ENCODE peak calls at places on chromosomes 13 and 19, in eight cellular contexts. R, I, O, P, L, E, T and Z are unnamed samples.

GRCh38 chr19:3324405-3324856 is 42.0 kb upstream of the NFIC start:
- DNase-seq in R (peak), I (no peak), O (peak), P (peak), L (peak), E (no peak), T (peak), Z (peak)

GRCh38 chr13:33728271-33729037 is 89.5 kb upstream of the RFC3 start:
- DNase-seq in R (no peak), I (no peak), O (no peak), P (no peak), L (no peak), E (no peak), T (no peak), Z (no peak)

GRCh38 chr19:53308339-53308811 is 25.2 kb upstream of the ZNF845 start:
- DNase-seq in R (no peak), I (no peak), O (no peak), P (no peak), L (no peak), E (peak), T (no peak), Z (no peak)

GRCh38 chr19:45705115-45705514 is 12.6 kb downstream of the QPCTL start:
- DNase-seq in R (no peak), I (no peak), O (no peak), P (no peak), L (no peak), E (no peak), T (no peak), Z (no peak)

GRCh38 chr13:85503797-85504196 is 295.4 kb downstream of the SLITRK6 start:
- DNase-seq in R (no peak), I (peak), O (no peak), P (no peak), L (no peak), E (peak), T (no peak), Z (no peak)

GRCh38 chr19:4647676-4648644 is 8.6 kb downstream of the TNFAIP8L1 start:
- DNase-seq in R (no peak), I (no peak), O (no peak), P (no peak), L (no peak), E (no peak), T (no peak), Z (no peak)

GRCh38 chr13:31053098-31053497 is 108.6 kb downstream of the HSPH1 start:
- DNase-seq in R (no peak), I (peak), O (no peak), P (no peak), L (no peak), E (peak), T (no peak), Z (no peak)

GRCh38 chr19:45996933-45997332 is 1.7 kb downstream of the CCDC61 start:
- DNase-seq in R (no peak), I (no peak), O (no peak), P (no peak), L (no peak), E (no peak), T (no peak), Z (no peak)

GRCh38 chr19:6736169-6736916 is 1.0 kb downstream of the GPR108 start:
- DNase-seq in R (peak), I (peak), O (peak), P (no peak), L (peak), E (peak), T (peak), Z (peak)

GRCh38 chr19:16330368-16330801 is 5.8 kb downstream of the KLF2 start:
- DNase-seq in R (peak), I (peak), O (peak), P (peak), L (peak), E (peak), T (peak), Z (peak)

GRCh38 chr19:30074741-30075460 is 132.9 kb downstream of the URI1 start:
- DNase-seq in R (peak), I (no peak), O (no peak), P (no peak), L (no peak), E (no peak), T (no peak), Z (peak)

GRCh38 chr13:106714271-106714670 is 146.3 kb upstream of the ARGLU1 start:
- DNase-seq in R (no peak), I (no peak), O (no peak), P (no peak), L (no peak), E (no peak), T (no peak), Z (no peak)

GRCh38 chr13:52195052-52195837 is 35.8 kb upstream of the NEK3 start:
- DNase-seq in R (peak), I (peak), O (peak), P (peak), L (peak), E (peak), T (peak), Z (peak)

GRCh38 chr13:70630247-70630646 is 522.0 kb upstream of the KLHL1 start:
- DNase-seq in R (no peak), I (no peak), O (no peak), P (no peak), L (no peak), E (no peak), T (no peak), Z (no peak)

GRCh38 chr13:33351324-33351723 is 65.8 kb upstream of the STARD13 start:
- DNase-seq in R (no peak), I (peak), O (no peak), P (no peak), L (no peak), E (peak), T (no peak), Z (no peak)

GRCh38 chr13:32309312-32309711 is 5.9 kb downstream of the ZAR1L start:
- DNase-seq in R (no peak), I (no peak), O (no peak), P (no peak), L (no peak), E (peak), T (no peak), Z (no peak)

GRCh38 chr19:18603255-18603957 is 3.2 kb downstream of the CRLF1 start:
- DNase-seq in R (no peak), I (peak), O (no peak), P (no peak), L (no peak), E (peak), T (no peak), Z (no peak)

GRCh38 chr13:111241862-111242261 is 78.6 kb upstream of the TEX29 start:
- DNase-seq in R (no peak), I (no peak), O (no peak), P (no peak), L (no peak), E (no peak), T (no peak), Z (no peak)

GRCh38 chr19:3509566-3509989 is 3.5 kb downstream of the FZR1 start:
- DNase-seq in R (no peak), I (peak), O (no peak), P (no peak), L (no peak), E (peak), T (no peak), Z (no peak)

GRCh38 chr19:19686580-19686979 is 17.9 kb downstream of the ZNF101 start:
- DNase-seq in R (no peak), I (no peak), O (no peak), P (no peak), L (no peak), E (no peak), T (no peak), Z (no peak)

GRCh38 chr13:110888390-110888789 is 26.5 kb downstream of the ANKRD10 start:
- DNase-seq in R (no peak), I (no peak), O (no peak), P (no peak), L (no peak), E (no peak), T (no peak), Z (no peak)

GRCh38 chr13:41611385-41611784 is 154.0 kb downstream of the RGCC start:
- DNase-seq in R (no peak), I (no peak), O (no peak), P (no peak), L (no peak), E (no peak), T (no peak), Z (no peak)

GRCh38 chr19:4754248-4754647 is 30.6 kb upstream of the DPP9 start:
- DNase-seq in R (no peak), I (no peak), O (no peak), P (no peak), L (no peak), E (peak), T (no peak), Z (no peak)

GRCh38 chr19:15421136-15421535 is 2.3 kb upstream of the AKAP8L start:
- DNase-seq in R (no peak), I (no peak), O (no peak), P (no peak), L (no peak), E (no peak), T (no peak), Z (no peak)

GRCh38 chr13:23928985-23929384 is 31.7 kb upstream of the C1QTNF9B start:
- DNase-seq in R (no peak), I (peak), O (no peak), P (no peak), L (no peak), E (peak), T (no peak), Z (no peak)

GRCh38 chr13:89457977-89458376 is 1786.8 kb downstream of the SLITRK5 start:
- DNase-seq in R (no peak), I (peak), O (no peak), P (no peak), L (no peak), E (peak), T (no peak), Z (no peak)

GRCh38 chr19:30529876-30530275 is 157.7 kb downstream of the ZNF536 start:
- DNase-seq in R (no peak), I (no peak), O (no peak), P (no peak), L (no peak), E (no peak), T (no peak), Z (no peak)

GRCh38 chr19:3039641-3040077 is 10.6 kb upstream of the TLE2 start:
- DNase-seq in R (no peak), I (no peak), O (no peak), P (no peak), L (no peak), E (no peak), T (no peak), Z (no peak)